ENCODE peak calls at places on chromosomes 4 and X, in seven cellular contexts. K, T, E, V, N, S and U are unnamed samples.

GRCh38 chrX:120302434-120302833 is 8.8 kb downstream of the TMEM255A start:
- DNase-seq in K (no peak), T (peak; percentile 10), E (no peak), V (no peak), N (no peak), S (peak; percentile 28), U (no peak)

GRCh38 chrX:46330513-46330912 is 214.7 kb downstream of the ZNF674 start:
- DNase-seq in K (no peak), T (no peak), E (no peak), V (no peak), N (no peak), S (no peak), U (no peak)

GRCh38 chr4:1753692-1754311 is 32.5 kb downstream of the TACC3 start:
- DNase-seq in K (no peak), T (no peak), E (no peak), V (no peak), N (no peak), S (no peak), U (no peak)

GRCh38 chrX:19833034-19833677 is 54.2 kb downstream of the SH3KBP1 start:
- DNase-seq in K (no peak), T (no peak), E (no peak), V (no peak), N (no peak), S (no peak), U (no peak)

GRCh38 chrX:22323541-22323940 is 50.8 kb downstream of the CBLL2 start:
- DNase-seq in K (no peak), T (no peak), E (no peak), V (peak; percentile 40), N (no peak), S (peak; percentile 60), U (no peak)

GRCh38 chr4:15740764-15741404 is 37.2 kb upstream of the CD38 start:
- DNase-seq in K (no peak), T (no peak), E (no peak), V (no peak), N (no peak), S (no peak), U (no peak)

GRCh38 chrX:114619874-114620273 is 36.0 kb downstream of the HTR2C start:
- DNase-seq in K (no peak), T (no peak), E (peak; percentile 21), V (peak; percentile 25), N (peak; percentile 10), S (no peak), U (no peak)

GRCh38 chr4:176549161-176549865 is 229.5 kb downstream of the SPCS3 start:
- DNase-seq in K (no peak), T (no peak), E (no peak), V (peak; percentile 15), N (no peak), S (peak; percentile 18), U (no peak)

GRCh38 chr4:138275946-138276621 is 33.9 kb upstream of the SLC7A11 start:
- DNase-seq in K (no peak), T (no peak), E (no peak), V (peak; percentile 83), N (no peak), S (peak; percentile 40), U (peak; percentile 89)

GRCh38 chr4:153483432-153484418 is 17.6 kb downstream of the TMEM131L start:
- DNase-seq in K (no peak), T (no peak), E (peak; percentile 0), V (no peak), N (no peak), S (no peak), U (no peak)

GRCh38 chr4:6221296-6221850 is 21.0 kb upstream of the JAKMIP1 start:
- DNase-seq in K (no peak), T (no peak), E (peak; percentile 55), V (no peak), N (no peak), S (no peak), U (no peak)